ENCODE peak calls at places on chromosomes 6 and 20, in eight cellular contexts. I is endothelial cell, M is progenitor cell of endocrine pancreas, O is epithelial cell of esophagus, X is uterus, S is psoas muscle, Q is kidney, B is WTC11. Y is an unnamed sample.

GRCh38 chr6:5151955-5152401 is 66.8 kb downstream of the PPP1R3G start:
- DNase-seq in X (no peak), M (no peak), O (peak), S (no peak), Q (no peak), I (no peak), B (no peak), Y (no peak)

GRCh38 chr20:21109144-21109543 is 3.0 kb upstream of the LINC00237 start:
- DNase-seq in Q (no peak), M (no peak), S (no peak), O (no peak), I (no peak), X (no peak), B (no peak), Y (no peak)

GRCh38 chr6:138580040-138580439 is 80.7 kb upstream of the NHSL1 start:
- DNase-seq in B (no peak), O (no peak), X (no peak), I (no peak), M (no peak), S (no peak), Q (no peak), Y (no peak)

GRCh38 chr6:105799051-105799450 is 287.1 kb upstream of the PRDM1 start:
- DNase-seq in X (peak), B (no peak), Q (no peak), I (no peak), M (no peak), S (no peak), O (no peak), Y (peak)

GRCh38 chr6:151026021-151026663 is 160.6 kb downstream of the MTHFD1L start:
- DNase-seq in I (no peak), M (no peak), Q (no peak), O (no peak), X (no peak), S (no peak), B (no peak), Y (no peak)

GRCh38 chr20:10783660-10784336 is 110.0 kb upstream of the JAG1 start:
- DNase-seq in O (no peak), M (no peak), X (no peak), I (no peak), S (no peak), B (no peak), Q (no peak), Y (no peak)

GRCh38 chr6:125749864-125750691 is 646 bp downstream of the HEY2 start:
- DNase-seq in S (peak), O (no peak), B (peak), M (no peak), I (peak), Q (no peak), X (no peak), Y (no peak)

GRCh38 chr20:12597491-12597890 is 411.3 kb upstream of the SPTLC3 start:
- DNase-seq in X (no peak), M (no peak), I (no peak), Q (no peak), O (no peak), B (no peak), S (no peak), Y (no peak)

GRCh38 chr6:45922728-45923351 is 92.8 kb downstream of the CLIC5 start:
- DNase-seq in X (peak), B (peak), S (peak), Q (peak), I (peak), M (peak), O (peak), Y (peak)

GRCh38 chr6:45964300-45964699 is 51.4 kb downstream of the CLIC5 start:
- DNase-seq in B (no peak), Q (no peak), S (no peak), O (no peak), X (no peak), I (no peak), M (no peak), Y (no peak)

GRCh38 chr20:49400410-49400809 is 82.1 kb downstream of the KCNB1 start:
- DNase-seq in I (no peak), M (no peak), S (peak), O (no peak), Q (no peak), X (peak), B (no peak), Y (peak)

GRCh38 chr6:43668151-43669028 is 19.2 kb downstream of the MRPS18A start:
- DNase-seq in M (peak), B (peak), X (peak), S (peak), Q (peak), O (peak), I (peak), Y (no peak)

GRCh38 chr6:75550544-75551167 is 51.0 kb upstream of the SENP6 start:
- DNase-seq in Q (no peak), X (no peak), M (no peak), O (no peak), S (no peak), B (no peak), I (no peak), Y (no peak)

GRCh38 chr6:161242779-161243693 is 30.8 kb downstream of the AGPAT4 start:
- DNase-seq in B (peak), M (no peak), Q (no peak), X (no peak), S (peak), O (peak), I (peak), Y (no peak)
- TF ChIP-seq CTCF in B (no peak), M (no peak), Q (no peak), X (no peak), S (no peak), O (no peak), I (no peak), Y (no peak)

GRCh38 chr6:124660185-124660584 is 302.1 kb upstream of the RNF217 start:
- DNase-seq in M (no peak), B (no peak), O (no peak), X (no peak), I (no peak), S (no peak), Q (no peak), Y (no peak)
- TF ChIP-seq CTCF in M (no peak), B (no peak), O (no peak), X (no peak), I (no peak), S (no peak), Q (no peak), Y (no peak)

GRCh38 chr6:70549327-70549726 is 17.4 kb upstream of the SDHAF4 start:
- DNase-seq in M (no peak), B (no peak), X (no peak), I (no peak), S (no peak), Q (no peak), O (no peak), Y (no peak)

GRCh38 chr6:70551566-70551965 is 15.2 kb upstream of the SDHAF4 start:
- DNase-seq in B (no peak), I (no peak), S (no peak), O (no peak), X (no peak), Q (no peak), M (no peak), Y (no peak)

GRCh38 chr6:70552974-70553373 is 13.8 kb upstream of the SDHAF4 start:
- DNase-seq in I (no peak), X (no peak), M (no peak), S (no peak), Q (no peak), B (no peak), O (no peak), Y (no peak)

GRCh38 chr6:70547905-70548304 is 18.8 kb upstream of the SDHAF4 start:
- DNase-seq in B (no peak), M (no peak), Q (no peak), I (no peak), O (no peak), S (no peak), X (no peak), Y (no peak)

GRCh38 chr6:70547313-70547712 is 19.4 kb upstream of the SDHAF4 start:
- DNase-seq in Q (no peak), I (no peak), B (no peak), S (no peak), M (no peak), O (peak), X (no peak), Y (no peak)
- TF ChIP-seq CTCF in Q (peak), I (no peak), B (no peak), S (peak), M (peak), O (peak), X (no peak), Y (peak)

GRCh38 chr6:6699741-6700367 is 111.3 kb downstream of the LY86 start:
- DNase-seq in I (no peak), S (peak), Q (peak), B (no peak), M (no peak), O (peak), X (peak), Y (peak)
- TF ChIP-seq CTCF in I (no peak), S (no peak), Q (no peak), B (no peak), M (peak), O (no peak), X (no peak), Y (no peak)

DNA sequence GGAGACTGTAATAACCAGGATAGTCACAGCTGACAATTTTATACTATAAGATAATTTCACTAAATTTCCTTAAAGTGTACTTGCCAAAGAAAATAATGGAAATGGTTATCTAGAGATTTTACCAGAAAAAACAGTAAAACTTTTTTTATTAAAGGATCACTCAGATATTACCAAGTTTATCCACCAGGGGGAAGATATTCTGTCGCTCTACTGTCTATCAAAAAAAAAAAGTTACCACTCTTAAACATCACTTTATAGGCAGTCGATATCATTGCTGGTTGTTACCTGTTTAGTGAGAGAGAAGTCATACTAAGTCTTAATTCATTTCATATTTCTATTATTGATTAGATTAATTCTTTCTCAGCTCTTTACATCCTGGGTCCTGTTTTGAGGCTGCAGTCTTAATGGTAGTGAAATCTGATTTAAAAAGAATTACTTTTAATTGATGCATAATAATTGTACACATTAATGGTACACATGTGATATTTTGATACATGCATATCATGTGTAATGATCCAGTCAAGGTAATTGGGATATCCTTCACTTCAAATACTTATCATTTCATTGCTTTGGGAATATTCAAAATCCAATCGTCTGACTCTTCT is 18.9 kb downstream of the L3MBTL3 start:
- DNase-seq in M (no peak), S (no peak), I (no peak), X (no peak), B (no peak), Q (no peak), O (peak), Y (no peak)
- TF ChIP-seq CTCF in M (peak), S (peak), I (peak), X (no peak), B (peak), Q (no peak), O (peak), Y (peak)

DNA sequence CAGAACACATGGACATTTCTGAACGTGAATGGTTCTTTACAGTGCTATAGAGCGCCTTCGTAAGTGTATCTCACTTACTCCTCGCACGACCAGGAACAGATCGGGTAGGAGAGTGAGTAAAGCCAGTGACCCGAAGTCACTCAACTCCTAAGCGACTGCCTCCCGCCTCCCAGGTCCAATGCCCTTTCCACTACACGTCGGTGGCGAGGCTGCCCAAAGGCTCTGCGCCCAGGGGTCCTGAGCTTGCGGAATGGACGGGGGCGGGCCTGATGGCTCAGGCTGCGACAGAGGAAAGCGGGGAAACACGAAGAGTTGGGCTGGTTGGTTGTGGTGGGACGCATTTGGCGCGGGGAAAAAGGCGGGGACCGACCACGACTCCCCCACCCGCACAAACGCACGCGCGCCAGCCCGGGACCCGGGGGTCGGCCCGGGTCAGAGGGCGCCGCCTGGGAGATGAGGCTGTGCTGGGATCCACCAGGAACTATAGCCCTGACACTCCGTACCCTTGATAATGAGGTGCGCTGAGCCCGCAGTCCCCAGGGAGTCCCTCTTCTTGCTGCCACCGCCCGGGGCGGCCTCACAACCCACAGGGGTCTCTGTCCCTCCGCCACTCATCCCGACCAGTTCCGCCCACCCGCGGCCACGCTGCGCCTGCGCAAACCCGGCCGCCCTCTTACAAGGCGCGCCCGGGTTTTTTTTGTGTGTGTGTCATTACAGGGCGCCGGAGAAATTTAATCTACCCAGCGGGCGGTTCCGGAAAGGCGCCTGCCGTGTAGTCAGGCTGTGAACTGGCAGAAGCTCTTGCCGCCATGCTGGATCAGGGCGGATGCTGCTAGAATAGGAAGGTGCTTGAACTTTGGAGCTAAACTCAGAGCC is at the start of gene BLOC1S5:
- DNase-seq in M (peak), B (peak), I (peak), O (peak), X (peak), S (peak), Q (peak), Y (peak)
- TF ChIP-seq CTCF in M (no peak), B (no peak), I (no peak), O (no peak), X (no peak), S (no peak), Q (peak), Y (peak)

DNA sequence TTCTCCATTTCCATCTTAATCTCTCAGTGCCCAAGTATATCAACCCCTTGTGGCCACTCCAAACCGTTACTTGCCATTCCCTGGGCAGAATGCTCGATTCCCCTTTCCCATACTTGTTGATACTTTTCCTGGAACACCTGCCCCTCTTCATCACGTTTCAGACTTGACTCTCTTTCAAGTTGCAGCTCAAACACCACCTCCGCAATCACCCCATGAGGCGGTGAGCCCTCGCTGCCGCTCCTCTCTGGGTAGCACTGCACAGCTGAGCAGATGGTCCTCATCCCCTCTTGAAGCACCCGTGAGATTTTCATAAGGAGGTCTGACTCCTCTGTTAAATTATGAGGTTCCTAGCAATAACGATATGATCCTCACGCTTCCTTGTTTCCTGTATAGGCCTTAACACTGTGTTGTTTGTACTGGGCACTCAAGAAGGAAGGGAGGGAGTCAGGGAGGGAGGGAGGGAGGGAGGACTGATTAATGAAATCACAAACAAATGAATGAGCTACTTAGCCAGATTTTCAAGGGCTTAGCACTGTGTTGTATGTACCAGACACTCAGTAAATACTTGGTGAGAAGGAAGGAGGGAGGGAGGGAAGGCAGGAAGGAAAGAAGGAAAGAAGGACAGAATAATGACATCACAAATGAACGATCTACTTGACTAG is 8.0 kb upstream of the UQCC2 start:
- DNase-seq in O (no peak), B (no peak), I (no peak), S (no peak), X (no peak), M (no peak), Q (no peak), Y (no peak)
- TF ChIP-seq CTCF in O (no peak), B (no peak), I (no peak), S (no peak), X (no peak), M (no peak), Q (no peak), Y (no peak)

DNA sequence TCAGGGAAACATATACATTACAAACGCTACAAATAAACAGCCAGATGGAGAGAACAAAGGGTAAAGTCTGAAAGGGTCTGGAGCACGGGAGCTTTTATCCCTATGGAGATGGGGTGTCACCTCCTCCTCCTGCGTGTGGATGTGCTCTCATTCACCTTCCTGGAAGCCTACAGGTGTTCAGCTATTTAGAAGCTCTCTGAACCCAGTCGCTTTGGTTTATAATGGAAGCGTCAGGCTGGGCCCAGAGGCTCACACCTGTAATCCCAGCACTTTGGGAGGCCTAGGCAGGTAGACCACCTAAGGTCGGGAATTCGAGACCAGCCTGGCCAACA is 17.7 kb upstream of the ITCH start:
- DNase-seq in I (no peak), Q (no peak), O (no peak), B (peak), X (no peak), S (no peak), M (no peak), Y (no peak)
- TF ChIP-seq CTCF in I (no peak), Q (no peak), O (no peak), B (no peak), X (no peak), S (no peak), M (no peak), Y (no peak)

GRCh38 chr20:41572010-41572572 is 46.1 kb downstream of the CHD6 start:
- DNase-seq in X (no peak), S (no peak), Q (no peak), I (no peak), O (no peak), B (peak), M (no peak), Y (no peak)
- TF ChIP-seq CTCF in X (no peak), S (no peak), Q (peak), I (no peak), O (no peak), B (peak), M (no peak), Y (no peak)

GRCh38 chr6:55528624-55529023 is 50.4 kb downstream of the HMGCLL1 start:
- DNase-seq in B (no peak), S (no peak), I (peak), Q (no peak), M (no peak), O (peak), X (no peak), Y (no peak)
- TF ChIP-seq CTCF in B (no peak), S (no peak), I (peak), Q (peak), M (peak), O (peak), X (no peak), Y (no peak)